ENCODE peak calls at places on chromosomes 12 and 14, in five cellular contexts. V is activated CD4-positive, alpha-beta T cell treated with anti-CD3 and anti-CD28 coated beads for 36 hours; E is lower lobe of right lung; D is AG09309; N is fibroblast of pulmonary artery. X is an unnamed sample.

GRCh38 chr14:36666416-36667206 is 5.0 kb downstream of the PAX9 start:
- DNase-seq in D (no peak), E (no peak), N (no peak), V (peak), X (no peak)

GRCh38 chr12:2168808-2169207 is 116.0 kb downstream of the CACNA1C start:
- DNase-seq in V (no peak), E (no peak), D (no peak), N (peak), X (no peak)

GRCh38 chr12:76637807-76638206 is 78.2 kb upstream of the OSBPL8 start:
- DNase-seq in D (no peak), N (no peak), E (no peak), V (no peak), X (peak)

GRCh38 chr12:94848966-94849365 is 154.5 kb downstream of the NDUFA12 start:
- DNase-seq in N (no peak), V (no peak), D (no peak), E (no peak), X (no peak)

GRCh38 chr12:122064780-122065588 is 13.6 kb upstream of the MLXIP start:
- DNase-seq in D (peak), E (no peak), N (peak), V (no peak), X (peak)

GRCh38 chr14:56196274-56196673 is 78.1 kb downstream of the PELI2 start:
- DNase-seq in V (no peak), E (no peak), D (peak), N (peak), X (no peak)

GRCh38 chr12:11753151-11753501 is 103.7 kb downstream of the ETV6 start:
- DNase-seq in N (no peak), V (no peak), E (no peak), D (no peak), X (no peak)

GRCh38 chr14:101005447-101005846 is 101.9 kb upstream of the RTL1 start:
- DNase-seq in N (no peak), E (peak), D (no peak), V (no peak), X (no peak)

GRCh38 chr12:33560653-33561208 is 121.1 kb upstream of the SYT10 start:
- DNase-seq in V (no peak), E (no peak), N (no peak), D (no peak), X (no peak)

GRCh38 chr12:53378705-53379388 is 1.1 kb upstream of the SP1 start:
- DNase-seq in V (no peak), N (no peak), D (no peak), E (peak), X (no peak)